ENCODE peak calls at places on chromosomes 5 and 9, in four cellular contexts. H is LoVo, T is NCI-H2081, G is AML-193. R is an unnamed sample.

GRCh38 chr5:16656561-16657191 is 39.9 kb upstream of the RETREG1 start:
- DNase-seq in H (no peak), T (no peak), G (no peak), R (no peak)

GRCh38 chr5:33364406-33364805 is 76.4 kb upstream of the TARS1 start:
- DNase-seq in H (no peak), T (no peak), G (no peak), R (no peak)

GRCh38 chr5:3237276-3237868 is 358.3 kb upstream of the IRX1 start:
- DNase-seq in H (no peak), T (no peak), G (no peak), R (no peak)

GRCh38 chr5:34655354-34655991 is 655 bp upstream of the RAI14 start:
- DNase-seq in H (peak; percentile 26), T (peak; percentile 36), G (no peak), R (peak; percentile 24)

GRCh38 chr5:53463909-53464621 is 16.4 kb upstream of the FST start:
- DNase-seq in H (no peak), T (no peak), G (peak; percentile 11), R (no peak)

GRCh38 chr5:178577944-178578343 is 12.2 kb downstream of the COL23A1 start:
- DNase-seq in H (no peak), T (no peak), G (no peak), R (no peak)

GRCh38 chr9:83471223-83471622 is 67.0 kb downstream of the FRMD3 start:
- DNase-seq in H (no peak), T (no peak), G (peak; percentile 80), R (no peak)

GRCh38 chr9:137943655-137944054 is 66.1 kb downstream of the CACNA1B start:
- DNase-seq in H (no peak), T (no peak), G (no peak), R (no peak)

GRCh38 chr9:133050142-133050541 is 11.6 kb upstream of the CEL start:
- DNase-seq in H (no peak), T (peak; percentile 29), G (no peak), R (no peak)

GRCh38 chr9:129458155-129458661 is 162.7 kb downstream of the C9orf50 start:
- DNase-seq in H (no peak), T (no peak), G (no peak), R (no peak)

GRCh38 chr9:73038613-73039012 is 85.8 kb upstream of the ALDH1A1 start:
- DNase-seq in H (peak; percentile 27), T (no peak), G (no peak), R (no peak)

GRCh38 chr9:19186240-19186639 is 44.3 kb upstream of the DENND4C start:
- DNase-seq in H (no peak), T (no peak), G (no peak), R (no peak)

GRCh38 chr5:164256954-164257353 is 751.5 kb downstream of the MAT2B start:
- DNase-seq in H (no peak), T (no peak), G (no peak), R (no peak)

GRCh38 chr9:135958485-135958884 is 2.7 kb downstream of the UBAC1 start:
- DNase-seq in H (no peak), T (no peak), G (peak; percentile 41), R (no peak)

GRCh38 chr9:124139001-124139400 is 118.7 kb upstream of the NEK6 start:
- DNase-seq in H (no peak), T (no peak), G (no peak), R (no peak)

GRCh38 chr5:176955895-176956294 is 50.7 kb downstream of the UIMC1 start:
- DNase-seq in H (no peak), T (no peak), G (no peak), R (no peak)

GRCh38 chr5:155729684-155730059 is 597.3 kb upstream of the SGCD start:
- DNase-seq in H (no peak), T (no peak), G (no peak), R (peak; percentile 13)

R was measured in NCI-H1694.